ENCODE peak calls at places on chromosomes 1 and 21, in five cellular contexts. T, V, Z, C and B are unnamed samples.
A peak's percentile ranks its signal among the peaks of the same experiment; 100 is the strongest.

GRCh38 chr1:173095632-173096031 is 44.9 kb upstream of the TNFSF18 start:
- DNase-seq in Z (no peak), V (no peak), T (no peak), C (peak; percentile 89), B (no peak)

GRCh38 chr1:36879613-36880012 is 154.7 kb downstream of the GRIK3 start:
- DNase-seq in Z (no peak), V (no peak), T (peak; percentile 39), C (no peak), B (peak; percentile 55)

GRCh38 chr1:115107501-115108260 is 18.4 kb upstream of the TSPAN2 start:
- DNase-seq in C (peak; percentile 58), T (no peak), Z (peak; percentile 54), V (no peak), B (no peak)

GRCh38 chr1:52904590-52905375 is 16.8 kb downstream of the ECHDC2 start:
- DNase-seq in Z (no peak), C (no peak), V (no peak), T (no peak), B (no peak)

GRCh38 chr21:33651965-33652680 is 9.8 kb downstream of the ITSN1 start:
- DNase-seq in Z (no peak), V (no peak), C (no peak), T (no peak), B (no peak)

GRCh38 chr1:179146916-179147315 is 65.0 kb downstream of the TOR3A start:
- DNase-seq in T (no peak), V (no peak), Z (no peak), C (peak; percentile 61), B (no peak)

GRCh38 chr1:243354511-243355153 is 98.8 kb downstream of the SDCCAG8 start:
- DNase-seq in V (no peak), T (no peak), C (peak; percentile 21), Z (no peak), B (no peak)

GRCh38 chr1:23759277-23759676 is 16.0 kb downstream of the ELOA start:
- DNase-seq in T (no peak), C (peak; percentile 52), V (no peak), Z (no peak), B (no peak)

GRCh38 chr21:38775733-38776132 is 30.0 kb upstream of the ETS2 start:
- DNase-seq in V (no peak), Z (no peak), T (no peak), C (no peak), B (no peak)

GRCh38 chr1:110875216-110875731 is 2.3 kb downstream of the CD53 start:
- DNase-seq in V (no peak), T (no peak), Z (no peak), C (no peak), B (no peak)

GRCh38 chr1:231691618-231692259 is 65.1 kb downstream of the DISC1 start:
- DNase-seq in C (peak; percentile 47), T (no peak), Z (peak; percentile 48), V (peak; percentile 62), B (no peak)

GRCh38 chr1:223711173-223711572 is 1.2 kb upstream of the CAPN2 start:
- DNase-seq in Z (no peak), V (no peak), T (no peak), C (peak; percentile 60), B (no peak)